ENCODE peak calls at places on chromosome 7, in six cellular contexts. F is HCT116, S is ovary, B is IMR-90, L is stomach, G is tibial nerve. Q is an unnamed sample.

GRCh38 chr7:25014735-25015134 is 34.8 kb upstream of the OSBPL3 start:
- DNase-seq in F (no peak), S (no peak), B (peak), L (no peak), G (no peak), Q (no peak)

GRCh38 chr7:2158331-2159175 is 74.2 kb downstream of the MAD1L1 start:
- DNase-seq in F (no peak), S (no peak), B (no peak), L (no peak), G (no peak), Q (no peak)

GRCh38 chr7:117728858-117729257 is 144.4 kb downstream of the CTTNBP2 start:
- DNase-seq in F (no peak), S (no peak), B (no peak), L (no peak), G (no peak), Q (peak)

GRCh38 chr7:151374139-151374538 is 32.5 kb downstream of the NUB1 start:
- DNase-seq in F (no peak), S (no peak), B (no peak), L (no peak), G (no peak), Q (no peak)

GRCh38 chr7:54705436-54705835 is 53.6 kb downstream of the SEC61G start:
- DNase-seq in F (peak), S (no peak), B (peak), L (no peak), G (no peak), Q (peak)

GRCh38 chr7:88480901-88481300 is 174.2 kb upstream of the STEAP4 start:
- DNase-seq in F (no peak), S (peak), B (no peak), L (no peak), G (no peak), Q (no peak)

GRCh38 chr7:127751062-127751722 is 99.2 kb downstream of the SND1 start:
- DNase-seq in F (no peak), S (no peak), B (peak), L (no peak), G (no peak), Q (peak)

GRCh38 chr7:103857435-103857834 is 132.0 kb downstream of the RELN start:
- DNase-seq in F (no peak), S (no peak), B (no peak), L (no peak), G (no peak), Q (no peak)

GRCh38 chr7:93921607-93922446 is at the start of gene GNG11:
- DNase-seq in F (no peak), S (peak), B (peak), L (peak), G (peak), Q (peak)

GRCh38 chr7:49790209-49790608 is 16.8 kb downstream of the VWC2 start:
- DNase-seq in F (no peak), S (no peak), B (no peak), L (no peak), G (no peak), Q (no peak)

GRCh38 chr7:2445898-2446555 is 30.2 kb downstream of the GRIFIN start:
- DNase-seq in F (no peak), S (no peak), B (no peak), L (no peak), G (no peak), Q (no peak)

GRCh38 chr7:129501760-129502707 is at the start of gene SMKR1:
- DNase-seq in F (peak), S (peak), B (peak), L (peak), G (no peak), Q (peak)

GRCh38 chr7:75048435-75049379 is 24.9 kb downstream of the RCC1L start:
- DNase-seq in F (no peak), S (peak), B (peak), L (no peak), G (no peak), Q (no peak)

GRCh38 chr7:158811461-158811860 is 17.8 kb downstream of the ESYT2 start:
- DNase-seq in F (no peak), S (peak), B (peak), L (no peak), G (no peak), Q (peak)

GRCh38 chr7:105017263-105018051 is 3.5 kb downstream of the KMT2E start:
- DNase-seq in F (no peak), S (no peak), B (no peak), L (no peak), G (no peak), Q (peak)

GRCh38 chr7:140867467-140868314 is 57.0 kb downstream of the BRAF start:
- DNase-seq in F (no peak), S (no peak), B (no peak), L (no peak), G (no peak), Q (no peak)

GRCh38 chr7:157552295-157552993 is 215.6 kb downstream of the DNAJB6 start:
- DNase-seq in F (no peak), S (no peak), B (no peak), L (no peak), G (no peak), Q (no peak)

GRCh38 chr7:157549612-157550299 is 213.0 kb downstream of the DNAJB6 start:
- DNase-seq in F (no peak), S (no peak), B (no peak), L (no peak), G (no peak), Q (peak)

GRCh38 chr7:157550300-157551275 is 213.8 kb downstream of the DNAJB6 start:
- DNase-seq in F (no peak), S (no peak), B (no peak), L (no peak), G (no peak), Q (peak)

GRCh38 chr7:157553256-157553655 is 216.5 kb downstream of the DNAJB6 start:
- DNase-seq in F (no peak), S (no peak), B (no peak), L (no peak), G (no peak), Q (no peak)

DNA sequence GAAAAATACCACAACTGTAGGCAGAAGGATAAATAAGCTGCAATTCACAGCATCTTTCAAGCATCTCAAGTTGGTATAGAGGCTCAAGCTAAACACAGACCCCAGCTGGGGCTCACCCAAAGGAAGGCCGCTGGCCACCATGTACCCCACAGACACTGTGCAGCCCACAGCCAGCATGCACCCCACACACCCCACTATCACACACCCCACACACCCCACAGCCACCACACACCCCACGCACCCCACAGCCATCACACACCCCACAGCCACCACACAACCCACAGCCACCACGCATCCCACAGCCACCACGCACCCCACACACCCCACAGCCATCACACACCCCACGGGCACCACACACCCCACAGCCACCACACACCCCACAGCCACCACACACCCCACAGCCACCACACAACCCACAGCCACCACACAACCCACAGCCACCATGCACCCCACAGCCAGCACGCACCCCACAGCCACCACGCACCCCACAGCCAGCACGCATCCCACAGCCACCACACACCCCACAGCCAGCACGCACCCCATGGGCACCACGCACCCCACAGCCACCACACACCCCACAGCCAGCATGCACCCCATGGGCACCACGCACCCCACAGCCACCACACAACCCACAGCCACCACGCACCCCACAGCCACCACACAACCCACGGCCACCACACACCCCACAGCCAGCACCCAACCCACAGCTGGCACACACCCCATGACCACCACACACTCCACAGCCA is 214.7 kb downstream of the DNAJB6 start:
- DNase-seq in F (no peak), S (no peak), B (no peak), L (no peak), G (no peak), Q (peak)
- TF ChIP-seq CTCF in F (no peak), S (no peak), B (no peak), L (no peak), G (no peak), Q (no peak)

GRCh38 chr7:98305951-98306535 is 24.6 kb downstream of the BRI3 start:
- DNase-seq in F (no peak), S (no peak), B (no peak), L (no peak), G (no peak), Q (no peak)
- H3K4me3 ChIP-seq in F (no peak), S (no peak), B (no peak), L (no peak), G (no peak), Q (no peak)

GRCh38 chr7:116259821-116260440 is 49.6 kb downstream of the TES start:
- DNase-seq in F (peak), S (no peak), B (peak), L (no peak), G (no peak), Q (no peak)

GRCh38 chr7:116259156-116259555 is 48.8 kb downstream of the TES start:
- DNase-seq in F (no peak), S (no peak), B (peak), L (no peak), G (no peak), Q (no peak)

GRCh38 chr7:116261904-116262303 is 51.6 kb downstream of the TES start:
- DNase-seq in F (no peak), S (no peak), B (no peak), L (no peak), G (no peak), Q (no peak)

GRCh38 chr7:116257156-116257555 is 46.8 kb downstream of the TES start:
- DNase-seq in F (no peak), S (no peak), B (no peak), L (no peak), G (no peak), Q (no peak)

GRCh38 chr7:116258734-116259133 is 48.4 kb downstream of the TES start:
- DNase-seq in F (peak), S (peak), B (peak), L (no peak), G (no peak), Q (peak)
- TF ChIP-seq POLR2A in F (no peak), S (no peak), B (peak), L (no peak), G (no peak), Q (no peak)

GRCh38 chr7:35436452-35436851 is 182.6 kb upstream of the TBX20 start:
- DNase-seq in F (no peak), S (no peak), B (no peak), L (no peak), G (no peak), Q (no peak)

GRCh38 chr7:35424869-35425495 is 171.1 kb upstream of the TBX20 start:
- DNase-seq in F (peak), S (no peak), B (peak), L (peak), G (peak), Q (peak)

GRCh38 chr7:35430547-35431153 is 176.8 kb upstream of the TBX20 start:
- DNase-seq in F (peak), S (no peak), B (no peak), L (no peak), G (no peak), Q (peak)
- TF ChIP-seq CTCF in F (peak), S (no peak), B (peak), L (no peak), G (no peak), Q (peak)

DNA sequence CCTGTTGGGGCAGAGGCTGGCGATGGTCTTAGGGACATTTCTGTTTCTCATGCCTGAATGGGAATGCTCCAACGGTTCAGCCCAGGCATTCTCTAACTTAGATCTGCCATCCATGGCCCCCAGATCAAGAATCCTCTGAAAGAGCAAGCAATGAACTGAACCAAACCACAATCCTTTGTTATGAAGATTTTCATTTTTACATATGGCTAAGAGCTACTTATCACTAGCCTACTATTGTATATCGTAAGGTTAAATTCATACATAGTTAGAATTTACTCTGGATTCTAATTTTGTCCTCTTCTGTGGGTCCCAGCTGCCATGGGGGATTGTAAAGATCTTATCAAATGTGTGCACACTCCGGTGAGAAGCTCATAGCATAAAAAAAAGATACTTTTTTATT is 163.8 kb downstream of the COBL start:
- DNase-seq in F (no peak), S (no peak), B (no peak), L (no peak), G (no peak), Q (no peak)
- H3K4me3 ChIP-seq in F (no peak), S (no peak), B (no peak), L (no peak), G (no peak), Q (no peak)

GRCh38 chr7:65006094-65006992 is at the start of gene ERV3-1:
- DNase-seq in F (peak), S (peak), B (peak), L (peak), G (peak), Q (peak)
- TF ChIP-seq POLR2A in F (peak), S (peak), B (peak), L (peak), G (peak), Q (peak)